ENCODE peak calls at places on chromosomes 1 and 21, in six cellular contexts. V is choroid plexus epithelial cell, I is GM06990, P is astrocyte, T is neural progenitor cell, O is PC-3. M is an unnamed sample.

GRCh38 chr1:233632436-233632835 is 18.5 kb downstream of the KCNK1 start:
- DNase-seq in V (no peak), O (no peak), P (no peak), T (no peak), I (no peak), M (no peak)

GRCh38 chr1:80047791-80048190 is 1041.3 kb upstream of the ADGRL4 start:
- DNase-seq in I (no peak), T (no peak), O (no peak), V (peak; percentile 69), P (peak; percentile 64), M (peak; percentile 40)

GRCh38 chr1:91591175-91591968 is 90.7 kb downstream of the CDC7 start:
- DNase-seq in I (no peak), P (no peak), O (no peak), V (peak; percentile 29), T (peak; percentile 29), M (no peak)

GRCh38 chr1:59105548-59106507 is 191.1 kb upstream of the FGGY start:
- DNase-seq in V (no peak), T (no peak), O (no peak), I (no peak), P (no peak), M (no peak)

GRCh38 chr1:90334137-90334536 is 339.2 kb downstream of the ZNF326 start:
- DNase-seq in O (no peak), P (no peak), T (no peak), I (no peak), V (no peak), M (no peak)

GRCh38 chr1:4633346-4633745 is 21.1 kb upstream of the AJAP1 start:
- DNase-seq in O (no peak), I (no peak), T (peak; percentile 29), P (no peak), V (no peak), M (no peak)

GRCh38 chr21:37253991-37254390 is 13.1 kb downstream of the VPS26C start:
- DNase-seq in T (no peak), V (no peak), I (no peak), O (no peak), P (peak; percentile 17), M (no peak)

GRCh38 chr1:153538315-153538821 is 2.4 kb downstream of the S100A5 start:
- DNase-seq in O (peak; percentile 64), V (no peak), I (no peak), P (no peak), T (peak; percentile 79), M (peak; percentile 55)

GRCh38 chr1:215547009-215547408 is 20.1 kb upstream of the KCTD3 start:
- DNase-seq in I (no peak), V (no peak), O (no peak), P (no peak), T (no peak), M (no peak)

GRCh38 chr1:1345860-1346500 is 3.2 kb downstream of the DVL1 start:
- DNase-seq in T (no peak), O (no peak), V (no peak), P (no peak), I (no peak), M (no peak)

GRCh38 chr21:44420416-44421205 is 34.7 kb upstream of the LRRC3 start:
- DNase-seq in V (no peak), O (no peak), P (no peak), I (no peak), T (no peak), M (no peak)

GRCh38 chr1:206628916-206629315 is 6.4 kb upstream of the DYRK3 start:
- DNase-seq in V (no peak), P (no peak), T (no peak), I (no peak), O (no peak), M (no peak)

DNA sequence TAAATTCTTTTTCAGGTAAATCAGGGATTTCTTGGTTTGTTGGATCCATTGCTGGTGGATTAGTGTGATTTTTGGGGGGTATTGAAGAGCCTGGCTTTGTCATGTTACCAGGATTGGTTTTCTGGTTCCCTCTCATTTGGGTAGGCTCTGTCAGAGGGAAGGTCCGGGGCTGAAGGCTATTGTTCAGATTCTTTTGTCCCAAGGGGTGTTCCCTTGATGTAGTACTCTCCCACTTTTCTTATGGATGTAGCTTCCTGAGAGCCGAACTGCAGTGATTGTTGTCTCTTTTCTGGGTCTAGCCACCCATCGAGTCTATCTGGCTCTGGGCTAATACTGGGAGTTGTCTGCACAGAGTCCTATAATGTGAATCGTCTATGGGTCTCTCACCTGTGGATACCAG is 17.6 kb upstream of the CCSAP start:
- DNase-seq in P (no peak), O (no peak), I (no peak), V (no peak), T (peak; percentile 43), M (no peak)
- H3K4me3 ChIP-seq in P (no peak overlapping the region), O (no peak overlapping the region), I (no peak overlapping the region), V (no peak overlapping the region), T (no peak overlapping the region), M (no peak overlapping the region)

DNA sequence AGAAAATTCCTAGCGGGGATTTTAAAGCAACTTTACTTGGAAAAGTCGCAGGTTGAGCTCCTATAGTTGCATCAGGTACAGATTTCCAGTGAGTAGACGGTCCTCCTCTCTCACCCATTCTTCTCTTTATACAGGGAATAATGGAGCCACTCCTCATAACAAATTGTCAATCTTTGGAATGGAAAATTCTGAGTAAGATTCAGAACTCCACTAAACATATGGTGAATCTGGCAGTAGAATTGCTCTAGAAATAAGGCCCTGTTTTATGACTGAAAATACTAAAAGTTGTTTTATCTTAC is 1.5 kb downstream of the NTNG1 start:
- DNase-seq in O (no peak), I (no peak), T (no peak), P (no peak), V (no peak), M (no peak)
- H3K4me3 ChIP-seq in O (peak overlapping the region; percentile 80), I (no peak overlapping the region), T (no peak overlapping the region), P (peak overlapping the region; percentile 78), V (no peak overlapping the region), M (no peak overlapping the region)

DNA sequence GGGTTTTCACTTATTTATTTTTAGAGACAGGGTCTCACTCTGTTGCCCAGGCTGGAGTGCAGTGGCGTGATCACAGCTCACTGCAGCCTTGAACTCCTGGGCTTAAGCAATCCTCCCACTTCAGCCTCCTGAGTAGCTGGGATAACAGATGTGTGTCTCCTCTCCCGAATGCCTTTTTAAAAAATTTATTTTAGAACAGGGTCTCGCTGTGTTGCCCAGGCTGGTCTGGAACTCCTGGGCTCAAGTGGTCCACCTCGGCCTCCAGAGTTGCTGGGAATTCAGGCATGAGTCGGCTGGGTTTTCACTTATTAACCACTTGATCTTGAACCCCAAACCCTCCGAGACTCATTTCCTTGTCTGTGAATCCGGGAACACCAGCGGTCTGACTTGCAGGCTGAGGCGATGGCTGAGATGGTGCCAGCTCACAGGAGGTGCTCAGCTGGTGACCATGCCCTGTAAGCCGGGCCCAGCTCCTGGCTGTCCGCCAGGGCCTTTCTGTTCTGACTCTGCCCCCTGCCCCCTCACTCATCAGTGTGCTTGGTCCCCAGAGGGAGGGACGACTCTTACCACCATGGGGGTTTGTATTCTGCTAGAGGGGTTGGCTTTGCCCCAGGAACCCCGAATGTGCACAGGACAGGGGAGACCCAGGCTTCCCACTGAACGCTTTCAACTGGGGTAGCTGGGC is 22.6 kb downstream of the MMEL1 start:
- DNase-seq in O (no peak), P (no peak), T (no peak), V (no peak), I (no peak), M (no peak)
- H3K4me3 ChIP-seq in O (no peak overlapping the region), P (no peak overlapping the region), T (no peak overlapping the region), V (no peak overlapping the region), I (no peak overlapping the region), M (no peak overlapping the region)

DNA sequence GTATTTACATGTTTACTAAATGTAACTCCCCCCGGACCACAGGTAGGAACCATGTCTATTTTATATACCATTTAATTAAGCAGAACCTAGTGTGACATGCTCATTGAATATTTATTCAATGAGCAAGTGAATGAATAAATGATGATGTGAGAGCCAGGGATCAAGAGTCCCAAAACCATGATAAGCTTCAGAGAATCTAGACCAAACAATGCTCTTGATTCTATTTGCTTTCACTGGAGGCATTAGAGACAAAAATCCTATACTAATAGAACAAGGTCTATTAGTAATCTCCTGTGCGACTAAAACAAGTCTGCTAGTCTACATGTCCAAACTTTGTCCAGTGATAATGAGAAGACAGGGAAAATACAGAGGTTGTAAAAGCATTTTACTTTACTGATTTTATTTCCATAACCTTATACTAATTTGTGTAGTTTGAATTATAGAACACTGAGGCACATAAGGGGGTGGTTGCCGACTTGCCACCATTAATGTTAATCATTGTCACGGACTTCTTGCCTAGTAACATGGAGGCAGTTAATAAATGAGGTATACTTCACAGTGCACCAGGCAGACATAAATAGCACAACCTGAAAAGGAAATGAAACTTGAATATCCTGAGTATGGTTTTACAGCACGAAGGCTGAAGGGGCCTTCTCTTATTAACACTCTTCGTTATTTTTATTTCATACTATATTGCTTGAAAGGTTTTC is 69.8 kb downstream of the TBX15 start:
- DNase-seq in V (no peak), T (no peak), P (no peak), O (no peak), I (no peak), M (no peak)
- H3K4me3 ChIP-seq in V (no peak overlapping the region), T (no peak overlapping the region), P (no peak overlapping the region), O (no peak overlapping the region), I (no peak overlapping the region), M (no peak overlapping the region)

M was measured in epithelial cell of esophagus.